ENCODE peak calls at places on chromosomes 11 and 22, in four cellular contexts. P is psoas muscle, A is sigmoid colon, D is GM23248. R is an unnamed sample. For H3K4me1, the result is how much of the 10 kb centered on the place peaks cover.

GRCh38 chr11:125401746-125402145 is 94.3 kb downstream of the FEZ1 start:
- DNase-seq in P (peak), A (no peak), D (peak), R (no peak)

GRCh38 chr11:16001044-16001568 is 355.2 kb downstream of the SOX6 start:
- DNase-seq in P (no peak), A (no peak), D (no peak), R (no peak)

GRCh38 chr11:71214553-71215371 is 37.6 kb downstream of the SHANK2 start:
- DNase-seq in P (no peak), A (peak), D (no peak), R (no peak)

GRCh38 chr11:64074239-64074638 is 38.5 kb downstream of the FLRT1 start:
- DNase-seq in P (no peak), A (no peak), D (peak), R (no peak)

GRCh38 chr22:36862251-36863242 is 1.7 kb downstream of the NCF4 start:
- DNase-seq in P (peak), A (peak), D (no peak), R (no peak)

GRCh38 chr22:37283393-37283937 is 1.2 kb downstream of the CYTH4 start:
- DNase-seq in P (no peak), A (no peak), D (peak), R (peak)

GRCh38 chr22:20857838-20858614 is 585 bp downstream of the PI4KA start:
- DNase-seq in P (peak), A (peak), D (peak), R (peak)

GRCh38 chr11:75563978-75564552 is 2.0 kb downstream of the SERPINH1 start:
- DNase-seq in P (peak), A (peak), D (peak), R (no peak)

GRCh38 chr11:67635231-67635521 is 4.4 kb downstream of the TBX10 start:
- DNase-seq in P (no peak), A (no peak), D (no peak), R (no peak)

GRCh38 chr11:124922831-124923230 is 3.8 kb downstream of the HEPN1 start:
- DNase-seq in P (no peak), A (no peak), D (no peak), R (no peak)

GRCh38 chr11:134578807-134579708 is 167.0 kb upstream of the B3GAT1 start:
- DNase-seq in P (no peak), A (peak), D (no peak), R (no peak)

GRCh38 chr11:78595431-78596130 is 20.9 kb upstream of the NARS2 start:
- DNase-seq in P (no peak), A (no peak), D (peak), R (no peak)

GRCh38 chr22:27580311-27580897 is 221.2 kb downstream of the MN1 start:
- DNase-seq in P (no peak), A (no peak), D (peak), R (no peak)

GRCh38 chr11:2736577-2737225 is 36.9 kb upstream of the KCNQ1OT1 start:
- DNase-seq in P (no peak), A (no peak), D (no peak), R (no peak)

GRCh38 chr22:44410396-44411056 is 87.5 kb downstream of the RTL6 start:
- DNase-seq in P (no peak), A (peak), D (peak), R (no peak)

GRCh38 chr22:24060375-24060788 is 49.3 kb downstream of the CABIN1 start:
- DNase-seq in P (no peak), A (no peak), D (peak), R (no peak)

GRCh38 chr22:19178659-19179471 is at the start of gene SLC25A1:
- DNase-seq in P (peak), A (peak), D (peak), R (peak)

GRCh38 chr22:31089101-31090100 is 8.3 kb downstream of the SMTN start:
- DNase-seq in P (peak), A (peak), D (peak), R (no peak)

GRCh38 chr11:76206327-76207081 is at the start of gene WNT11:
- DNase-seq in P (peak), A (no peak), D (peak), R (no peak)

GRCh38 chr22:43993072-43993760 is 30.9 kb upstream of the PARVB start:
- DNase-seq in P (peak), A (peak), D (peak), R (peak)

GRCh38 chr22:48781391-48781790 is 1046.3 kb downstream of the BRD1 start:
- DNase-seq in P (no peak), A (peak), D (no peak), R (no peak)

GRCh38 chr11:64569300-64569970 is 21.6 kb upstream of the SLC22A12 start:
- DNase-seq in P (no peak), A (peak), D (no peak), R (no peak)

GRCh38 chr11:17747131-17747955 is 12.8 kb downstream of the KCNC1 start:
- DNase-seq in P (no peak), A (peak), D (no peak), R (no peak)

GRCh38 chr11:67422894-67423293 is 5.4 kb upstream of the RPS6KB2 start:
- DNase-seq in P (no peak), A (no peak), D (no peak), R (no peak)

DNA sequence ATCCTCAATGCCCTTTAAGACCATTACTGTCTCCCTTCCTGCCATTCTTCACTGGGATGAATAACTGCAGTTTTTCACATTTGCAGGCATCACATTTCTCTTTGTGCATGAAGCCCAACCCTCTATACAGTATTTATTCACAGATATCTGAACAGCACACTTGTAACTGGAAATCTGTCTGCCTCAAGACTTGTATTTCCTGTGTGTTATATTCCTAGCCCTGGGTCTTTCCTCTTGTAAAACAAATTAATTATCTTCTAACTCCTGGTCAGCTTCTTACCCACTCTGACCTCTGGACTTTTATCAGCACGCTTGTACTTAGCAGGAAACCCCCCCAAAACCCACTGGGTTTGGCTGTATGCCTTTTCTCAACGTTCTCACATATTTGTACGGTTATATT is 2.0 kb downstream of the CSRP3 start:
- DNase-seq in P (no peak), A (no peak), D (no peak), R (no peak)
- H3K27ac ChIP-seq in P (peak), A (no peak), D (no peak), R (no peak)

DNA sequence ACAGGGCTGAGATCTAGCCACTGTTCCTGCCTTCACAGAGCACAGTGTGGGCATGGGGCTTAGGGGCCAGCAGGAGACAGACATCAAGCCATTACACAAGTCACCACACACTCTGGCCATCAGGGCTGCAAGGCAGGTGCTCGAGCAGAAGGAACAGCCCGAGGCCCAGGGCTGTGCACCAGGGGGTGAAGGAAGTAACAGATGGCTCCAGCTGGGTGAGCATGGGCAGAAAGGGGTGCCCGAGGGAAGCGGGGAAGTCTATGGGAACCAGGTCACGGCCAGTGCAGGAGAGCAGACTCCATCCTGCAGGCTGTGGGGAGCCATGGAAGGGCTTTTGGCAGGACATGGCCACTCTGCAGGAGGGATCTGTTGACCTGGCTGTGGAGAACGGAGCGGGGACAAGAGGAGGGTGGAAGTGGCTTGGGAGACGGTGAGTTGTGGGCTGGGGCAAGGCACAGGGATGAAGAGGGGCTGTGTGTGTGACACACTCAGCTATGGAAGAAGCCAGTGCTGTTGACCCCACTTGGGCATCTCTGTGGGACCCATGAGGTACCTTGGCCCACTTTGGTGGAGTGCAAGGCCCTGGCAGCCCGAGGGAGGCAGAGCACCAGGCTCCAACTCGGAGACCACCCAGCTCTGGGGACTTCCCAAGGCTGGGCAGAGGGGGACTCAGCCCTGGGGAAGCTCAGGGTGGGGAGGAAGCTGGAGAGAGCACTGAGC is 3.6 kb downstream of the C11orf68 start:
- DNase-seq in P (no peak), A (no peak), D (peak), R (no peak)
- H3K4me1 ChIP-seq in P (half or more), A (half or more), D (half or more), R (under half)

DNA sequence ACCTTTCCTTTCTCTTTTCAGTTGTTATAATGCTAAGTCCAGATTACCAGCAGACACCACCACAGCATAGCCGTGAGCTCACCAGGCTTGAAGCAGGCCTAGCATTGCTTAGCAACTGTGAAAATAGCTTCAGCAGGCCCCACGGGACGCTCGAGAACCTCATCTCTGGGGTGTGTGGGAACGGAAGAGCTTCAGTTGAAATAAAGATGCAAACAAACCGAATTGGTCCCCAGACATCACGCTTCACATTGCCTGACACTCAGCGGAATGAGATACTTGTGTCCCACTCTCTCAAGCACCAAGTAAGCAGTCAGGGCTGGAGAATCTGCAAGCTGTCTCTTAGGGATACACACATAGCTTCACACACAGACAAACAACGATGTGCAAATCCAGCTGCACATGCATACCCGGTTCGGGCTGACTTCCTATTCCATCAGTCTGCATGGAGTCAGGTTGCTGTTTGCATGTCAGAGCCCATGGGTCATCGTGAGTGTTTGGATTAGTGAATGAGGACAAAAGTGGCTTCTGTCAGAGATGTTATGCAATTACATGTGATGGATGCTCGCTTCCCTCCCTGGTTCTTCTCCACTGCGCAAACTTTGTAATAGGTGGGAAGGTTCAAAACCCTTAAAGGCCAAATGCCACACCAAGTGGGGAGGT is 205.7 kb downstream of the SNX19 start:
- DNase-seq in P (no peak), A (no peak), D (no peak), R (no peak)
- H3K4me3 ChIP-seq in P (no peak), A (no peak), D (no peak), R (no peak)

GRCh38 chr11:73405146-73405510 is 28.9 kb downstream of the RELT start:
- DNase-seq in P (no peak), A (no peak), D (no peak), R (no peak)
- H3K27ac ChIP-seq in P (no peak), A (no peak), D (no peak), R (no peak)

DNA sequence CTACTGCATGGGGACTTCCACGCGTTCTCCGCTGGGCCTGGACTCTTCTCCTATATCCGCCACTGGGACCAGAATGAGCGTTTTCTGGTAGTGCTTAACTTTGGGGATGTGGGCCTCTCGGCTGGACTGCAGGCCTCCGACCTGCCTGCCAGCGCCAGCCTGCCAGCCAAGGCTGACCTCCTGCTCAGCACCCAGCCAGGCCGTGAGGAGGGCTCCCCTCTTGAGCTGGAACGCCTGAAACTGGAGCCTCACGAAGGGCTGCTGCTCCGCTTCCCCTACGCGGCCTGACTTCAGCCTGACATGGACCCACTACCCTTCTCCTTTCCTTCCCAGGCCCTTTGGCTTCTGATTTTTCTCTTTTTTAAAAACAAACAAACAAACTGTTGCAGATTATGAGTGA is 7.7 kb downstream of the SLC3A2 start:
- DNase-seq in P (no peak), A (no peak), D (no peak), R (no peak)
- H3K4me1 ChIP-seq in P (under half), A (under half), D (under half), R (under half)

GRCh38 chr11:116929393-116930090 is 92.1 kb upstream of the APOA1 start:
- DNase-seq in P (no peak), A (no peak), D (peak), R (no peak)
- H3K4me3 ChIP-seq in P (peak), A (no peak), D (peak), R (peak)

R was measured in effector memory CD4-positive, alpha-beta T cell.